ENCODE peak calls at places on chromosomes 7 and 10, in five cellular contexts. R, N, Y, E and U are unnamed samples. For H3K36me3, the result is how much of the 10 kb centered on the place peaks cover.

GRCh38 chr7:5248201-5248885 is 34.4 kb upstream of the SLC29A4 start:
- DNase-seq in R (peak), N (no peak), Y (peak), E (peak), U (peak)

GRCh38 chr7:141276031-141276430 is 202.2 kb downstream of the TMEM178B start:
- DNase-seq in R (no peak), N (no peak), Y (no peak), E (no peak), U (no peak)

GRCh38 chr10:117130862-117131389 is 7.1 kb downstream of the VAX1 start:
- DNase-seq in R (no peak), N (no peak), Y (no peak), E (no peak), U (no peak)

GRCh38 chr10:35334297-35334696 is 2.0 kb upstream of the CCNY start:
- DNase-seq in R (no peak), N (no peak), Y (no peak), E (no peak), U (no peak)

GRCh38 chr10:74231375-74231774 is 80.4 kb downstream of the ADK start:
- DNase-seq in R (no peak), N (no peak), Y (no peak), E (no peak), U (no peak)

GRCh38 chr10:77922551-77923179 is 3.9 kb downstream of the DLG5 start:
- DNase-seq in R (no peak), N (no peak), Y (no peak), E (no peak), U (no peak)

GRCh38 chr7:45626441-45627430 is 52.6 kb downstream of the ADCY1 start:
- DNase-seq in R (no peak), N (no peak), Y (no peak), E (no peak), U (no peak)

GRCh38 chr7:158976849-158977593 is 120.7 kb downstream of the DYNC2I1 start:
- DNase-seq in R (peak), N (peak), Y (peak), E (peak), U (peak)

DNA sequence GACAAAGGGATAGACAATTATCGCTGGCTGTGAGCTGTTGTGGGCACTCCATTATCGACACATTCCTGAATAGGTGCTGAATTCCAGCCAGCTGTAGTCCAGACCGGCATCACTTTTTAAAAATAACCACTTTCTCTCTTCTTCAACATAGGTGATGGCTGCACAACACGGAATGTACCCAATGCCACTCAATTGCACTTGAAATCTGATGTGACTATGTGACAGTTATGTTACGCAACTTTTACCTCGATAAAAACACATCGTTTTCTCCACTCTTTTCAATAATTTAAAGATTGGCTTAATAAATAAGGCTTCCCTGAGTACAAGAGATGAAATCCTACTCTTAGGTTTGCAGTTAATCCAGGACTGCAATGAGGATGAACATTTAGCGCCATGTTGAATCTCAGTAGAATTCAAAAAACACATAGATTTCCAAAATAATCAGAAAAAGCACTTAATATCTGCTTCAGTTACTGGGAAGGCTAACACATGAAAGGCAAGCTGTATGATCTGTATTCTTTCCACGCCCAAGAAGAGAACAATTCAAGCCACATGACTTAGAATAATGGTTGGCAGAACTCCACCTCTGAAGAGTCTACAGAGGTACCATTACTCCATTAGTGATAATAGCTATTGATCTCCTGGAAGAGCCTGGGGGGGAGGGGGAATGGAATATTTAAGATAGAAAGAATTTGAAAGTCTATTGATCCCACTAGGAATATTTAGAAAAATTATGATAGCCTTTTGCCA is 3.6 kb downstream of the YWHAG start:
- DNase-seq in R (no peak), N (no peak), Y (no peak), E (no peak), U (no peak)
- H3K36me3 ChIP-seq in R (under half), N (under half), Y (under half), E (under half), U (under half)

GRCh38 chr10:44848211-44848610 is 62.9 kb upstream of the TMEM72 start:
- DNase-seq in R (no peak), N (no peak), Y (no peak), E (no peak), U (no peak)

GRCh38 chr10:44843484-44843883 is 67.7 kb upstream of the TMEM72 start:
- DNase-seq in R (no peak), N (no peak), Y (no peak), E (no peak), U (no peak)

GRCh38 chr10:44845672-44846071 is 65.5 kb upstream of the TMEM72 start:
- DNase-seq in R (no peak), N (no peak), Y (no peak), E (no peak), U (peak)

GRCh38 chr10:44850356-44850934 is 60.7 kb upstream of the TMEM72 start:
- DNase-seq in R (no peak), N (no peak), Y (no peak), E (no peak), U (no peak)

GRCh38 chr10:44847110-44847509 is 64.0 kb upstream of the TMEM72 start:
- DNase-seq in R (no peak), N (no peak), Y (no peak), E (no peak), U (no peak)
- H3K27ac ChIP-seq in R (no peak), N (no peak), Y (no peak), E (no peak), U (no peak)

GRCh38 chr10:5453749-5454489 is 41.6 kb downstream of the NET1 start:
- DNase-seq in R (no peak), N (no peak), Y (no peak), E (no peak), U (no peak)
- H3K36me3 ChIP-seq in R (half or more), N (under half), Y (half or more), E (under half), U (half or more)

DNA sequence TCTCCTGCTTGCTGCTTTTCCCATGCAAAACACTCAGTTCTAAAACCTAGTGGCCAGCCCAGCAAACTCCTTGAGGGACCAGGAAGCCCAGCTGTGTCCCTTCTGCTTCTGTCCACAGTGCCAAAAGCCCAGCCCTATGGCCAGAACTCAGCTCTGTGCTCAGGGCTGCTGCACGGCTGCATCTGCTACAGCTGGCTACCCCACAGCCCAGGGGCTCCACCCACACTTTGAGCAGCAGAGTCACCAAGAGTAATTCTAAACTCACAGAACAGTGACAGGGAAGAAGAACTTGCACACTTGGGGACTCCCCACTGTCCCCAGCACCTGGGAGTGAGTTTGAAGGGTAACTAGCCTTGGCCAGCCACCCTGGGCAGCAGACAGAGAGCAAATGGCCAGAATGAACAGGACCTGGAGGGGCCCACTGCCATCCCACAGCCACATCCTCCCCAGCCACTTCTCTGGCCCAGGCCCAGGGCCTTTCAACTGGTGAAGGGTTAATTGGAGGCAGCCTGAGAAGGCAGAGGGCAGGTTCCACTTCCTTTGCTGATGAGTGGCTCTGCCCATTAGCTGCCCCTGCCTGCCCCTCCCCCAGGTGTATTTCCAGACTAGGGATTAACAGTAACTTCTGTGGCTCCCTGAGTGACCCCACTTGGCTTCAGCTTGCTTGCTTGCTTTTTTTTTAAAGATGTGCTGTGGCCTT is 28.1 kb upstream of the TRIM8 start:
- DNase-seq in R (peak), N (no peak), Y (peak), E (peak), U (peak)
- H3K27ac ChIP-seq in R (peak), N (no peak), Y (peak), E (peak), U (peak)

DNA sequence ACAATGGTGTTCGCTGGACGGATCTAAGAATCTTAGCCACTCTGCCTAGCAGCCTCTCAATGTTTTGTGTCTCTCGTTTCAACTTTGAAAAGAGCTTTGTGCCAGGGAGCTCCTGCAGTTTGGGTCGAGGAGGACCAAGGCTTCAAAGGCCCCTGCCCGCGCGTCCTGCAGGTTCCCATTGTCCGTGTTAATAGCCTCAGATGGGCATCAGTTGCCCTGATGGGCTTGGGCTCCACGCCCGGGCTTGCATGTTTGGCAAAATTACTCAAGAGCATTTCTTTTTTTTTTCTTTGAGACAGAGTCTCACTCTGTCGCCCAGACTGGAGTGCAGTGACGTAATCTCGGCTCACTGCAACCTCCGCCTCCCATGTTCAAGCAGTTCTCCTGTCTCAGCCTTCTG is 636.5 kb downstream of the SDK1 start:
- DNase-seq in R (no peak), N (no peak), Y (no peak), E (no peak), U (no peak)
- H3K36me3 ChIP-seq in R (under half), N (under half), Y (under half), E (under half), U (under half)

GRCh38 chr10:3780766-3781457 is 4.1 kb downstream of the KLF6 start:
- DNase-seq in R (no peak), N (no peak), Y (no peak), E (peak), U (no peak)
- H3K27ac ChIP-seq in R (peak), N (peak), Y (peak), E (peak), U (peak)

GRCh38 chr7:2009541-2010001 is 223.2 kb downstream of the MAD1L1 start:
- DNase-seq in R (peak), N (no peak), Y (peak), E (no peak), U (no peak)

GRCh38 chr7:2008936-2009540 is 223.7 kb downstream of the MAD1L1 start:
- DNase-seq in R (peak), N (no peak), Y (peak), E (no peak), U (no peak)

GRCh38 chr7:2007526-2007925 is 225.2 kb downstream of the MAD1L1 start:
- DNase-seq in R (peak), N (no peak), Y (no peak), E (no peak), U (no peak)

GRCh38 chr7:2006921-2007381 is 225.8 kb downstream of the MAD1L1 start:
- DNase-seq in R (peak), N (no peak), Y (no peak), E (no peak), U (no peak)

DNA sequence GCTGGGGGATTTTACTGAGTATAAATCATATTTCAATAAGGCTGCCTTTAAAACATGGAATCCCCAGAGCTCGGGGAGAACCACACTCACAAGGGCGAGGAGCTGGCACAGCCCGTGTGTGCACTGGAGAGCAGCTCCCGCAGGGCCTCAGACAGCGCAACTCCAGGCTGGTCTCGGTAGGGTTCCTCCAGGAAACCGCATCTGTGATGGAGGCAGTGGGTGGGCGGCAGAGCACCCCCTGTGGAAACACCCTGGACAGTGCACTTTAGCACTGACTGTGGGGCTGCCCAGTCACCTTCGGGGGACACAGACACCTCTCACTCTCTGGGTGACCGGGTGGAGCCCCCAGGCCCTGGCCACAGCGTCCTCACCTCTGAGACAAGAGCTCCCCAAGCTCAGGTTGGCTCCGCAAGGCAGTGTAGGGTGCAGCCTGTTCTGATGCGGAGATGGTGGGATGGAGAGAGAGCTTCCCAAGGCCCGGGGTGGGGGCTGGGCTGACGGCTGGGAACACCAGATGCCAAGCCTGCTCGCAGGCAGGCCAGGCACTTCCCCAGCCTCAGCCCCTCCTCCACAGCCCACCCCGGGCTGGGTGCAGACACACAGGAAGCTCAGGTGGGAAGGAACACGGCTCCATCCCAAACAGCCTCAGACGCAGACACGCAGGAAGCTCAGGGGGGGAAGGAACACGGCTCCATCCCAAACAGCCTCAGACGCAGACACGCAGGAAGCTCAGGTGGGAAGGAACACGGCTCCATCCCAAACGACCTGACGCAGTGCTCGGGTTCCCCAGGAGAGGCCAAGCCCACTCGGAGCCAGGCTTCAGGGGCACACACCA is 224.4 kb downstream of the MAD1L1 start:
- DNase-seq in R (peak), N (no peak), Y (peak), E (no peak), U (no peak)
- H3K36me3 ChIP-seq in R (under half), N (under half), Y (under half), E (under half), U (under half)

GRCh38 chr10:80132299-80133139 is at the start of gene PLAC9:
- DNase-seq in R (peak), N (no peak), Y (peak), E (no peak), U (peak)
- H3K27ac ChIP-seq in R (peak), N (no peak), Y (peak), E (no peak), U (peak)

GRCh38 chr10:125127986-125128385 is 32.4 kb downstream of the CTBP2 start:
- DNase-seq in R (no peak), N (no peak), Y (no peak), E (no peak), U (no peak)
- H3K36me3 ChIP-seq in R (under half), N (under half), Y (under half), E (under half), U (under half)